ENCODE peak calls at places on chromosomes 4 and X, in seven cellular contexts. D is naive thymus-derived CD4-positive, alpha-beta T cell; W is SK-MEL-5; B is RWPE1; T is hepatic stellate cell; J is nucleus accumbens; A is left ventricle myocardium superior. F is an unnamed sample.

GRCh38 chr4:1825326-1825725 is 30.6 kb downstream of the LETM1 start:
- DNase-seq in W (no peak), B (no peak), J (no peak), T (no peak), A (peak; percentile 24), D (no peak), F (no peak)

GRCh38 chrX:41982966-41983365 is 59.6 kb upstream of the CASK start:
- DNase-seq in J (no peak), T (no peak), D (no peak), A (no peak), W (no peak), B (no peak), F (no peak)

GRCh38 chrX:12138366-12139313 is at the start of gene FRMPD4:
- DNase-seq in D (no peak), T (peak; percentile 47), W (no peak), J (no peak), A (peak; percentile 26), B (peak; percentile 1), F (peak; percentile 33)

GRCh38 chr4:111483375-111484169 is 661.7 kb upstream of the FAM241A start:
- DNase-seq in T (no peak), J (no peak), D (no peak), A (no peak), W (no peak), B (no peak), F (no peak)

GRCh38 chr4:7581477-7581876 is 146.7 kb upstream of the PSAPL1 start:
- DNase-seq in B (peak; percentile 17), A (peak; percentile 49), D (no peak), J (no peak), W (no peak), T (no peak), F (peak; percentile 80)

GRCh38 chrX:75968293-75968692 is 183.2 kb upstream of the MAGEE2 start:
- DNase-seq in A (no peak), B (no peak), W (peak; percentile 58), D (no peak), T (no peak), J (no peak), F (no peak)

GRCh38 chr4:22515145-22515887 is 550 bp downstream of the ADGRA3 start:
- DNase-seq in J (no peak), W (peak; percentile 82), A (peak; percentile 75), B (peak; percentile 74), T (peak; percentile 63), D (peak; percentile 37), F (peak; percentile 56)

GRCh38 chr4:139823345-139823744 is 157.7 kb downstream of the MGST2 start:
- DNase-seq in T (no peak), D (no peak), W (no peak), J (no peak), B (no peak), A (no peak), F (no peak)

GRCh38 chr4:78517050-78517652 is 34.4 kb upstream of the ANXA3 start:
- DNase-seq in D (no peak), A (no peak), B (peak; percentile 26), J (no peak), W (peak; percentile 54), T (peak; percentile 7), F (no peak)

GRCh38 chr4:3872834-3873313 is 106.7 kb downstream of the ADRA2C start:
- DNase-seq in B (no peak), W (no peak), J (no peak), T (no peak), A (no peak), D (no peak), F (no peak)

GRCh38 chrX:121823406-121823805 is 776.0 kb downstream of the GLUD2 start:
- DNase-seq in D (no peak), T (no peak), B (peak; percentile 2), W (no peak), J (no peak), A (no peak), F (no peak)

GRCh38 chrX:17375361-17375630 is 296 bp downstream of the NHS start:
- DNase-seq in A (no peak), T (peak; percentile 6), W (no peak), D (no peak), J (no peak), B (no peak), F (no peak)

GRCh38 chrX:150119323-150119722 is 181.0 kb upstream of the EOLA2 start:
- DNase-seq in A (no peak), B (no peak), W (no peak), T (no peak), J (no peak), D (no peak), F (no peak)

GRCh38 chr4:142354794-142355416 is 491.2 kb downstream of the INPP4B start:
- DNase-seq in W (peak; percentile 70), A (no peak), T (no peak), J (no peak), B (no peak), D (peak; percentile 75), F (no peak)

GRCh38 chr4:31575504-31575903 is 855.3 kb downstream of the PCDH7 start:
- DNase-seq in A (no peak), W (no peak), T (no peak), D (no peak), J (no peak), B (no peak), F (no peak)

GRCh38 chr4:1081689-1082040 is 31.7 kb downstream of the RNF212 start:
- DNase-seq in J (no peak), B (peak; percentile 5), A (no peak), D (no peak), T (no peak), W (no peak), F (no peak)

GRCh38 chr4:10598829-10599228 is 85.7 kb downstream of the CLNK start:
- DNase-seq in T (no peak), A (no peak), J (no peak), W (no peak), B (no peak), D (no peak), F (no peak)

GRCh38 chr4:107380836-107381438 is 339.1 kb downstream of the PAPSS1 start:
- DNase-seq in T (no peak), J (no peak), A (no peak), W (peak; percentile 26), B (no peak), D (no peak), F (no peak)

GRCh38 chr4:122712782-122713181 is 19.7 kb upstream of the BBS12 start:
- DNase-seq in D (no peak), T (no peak), W (no peak), A (no peak), B (no peak), J (no peak), F (no peak)

GRCh38 chrX:119685225-119686066 is 7.5 kb downstream of the SEPTIN6 start:
- DNase-seq in W (no peak), T (no peak), A (peak; percentile 37), J (no peak), B (no peak), D (peak; percentile 64), F (no peak)

GRCh38 chr4:186297013-186297645 is 31.1 kb downstream of the F11 start:
- DNase-seq in J (no peak), T (peak; percentile 51), B (peak; percentile 53), D (peak; percentile 23), A (no peak), W (peak; percentile 67), F (no peak)

GRCh38 chrX:11412715-11413623 is 119.8 kb downstream of the AMELX start:
- DNase-seq in W (no peak), A (no peak), B (no peak), D (no peak), T (no peak), J (no peak), F (no peak)

GRCh38 chr4:48129307-48130014 is 4.6 kb downstream of the TXK start:
- DNase-seq in D (peak; percentile 29), B (no peak), J (no peak), W (no peak), A (peak; percentile 48), T (no peak), F (no peak)

GRCh38 chr4:74772106-74772505 is 22.2 kb downstream of the BTC start:
- DNase-seq in T (no peak), J (no peak), A (no peak), B (no peak), W (no peak), D (no peak), F (no peak)

GRCh38 chrX:40109288-40110008 is 11.7 kb upstream of the BCOR start:
- DNase-seq in T (no peak), B (no peak), A (peak; percentile 77), W (peak; percentile 49), D (no peak), J (no peak), F (peak; percentile 40)

GRCh38 chrX:129779747-129780146 is at the start of gene SASH3:
- DNase-seq in A (peak; percentile 63), J (peak; percentile 2), W (no peak), D (peak; percentile 54), B (no peak), T (no peak), F (no peak)

GRCh38 chrX:78650906-78651437 is 8.2 kb downstream of the RTL3 start:
- DNase-seq in D (peak; percentile 44), B (no peak), J (no peak), W (no peak), T (no peak), A (no peak), F (no peak)

GRCh38 chr4:88533937-88534750 is 10.6 kb upstream of the PYURF start:
- DNase-seq in J (no peak), T (peak; percentile 47), D (no peak), W (no peak), A (no peak), B (peak; percentile 81), F (no peak)